ENCODE peak calls at places on chromosomes 5 and 9, in four cellular contexts. W is CD4-positive, alpha-beta memory T cell; Z is IMR-90; P is lower lobe of right lung. J is an unnamed sample.

GRCh38 chr5:171845857-171846785 is 60.5 kb downstream of the SMIM23 start:
- DNase-seq in Z (peak), W (no peak), P (no peak), J (no peak)

GRCh38 chr9:94812343-94812742 is 85.8 kb downstream of the AOPEP start:
- DNase-seq in Z (peak), P (no peak), W (no peak), J (no peak)

GRCh38 chr5:60722416-60722815 is 22.4 kb upstream of the DEPDC1B start:
- DNase-seq in Z (no peak), W (no peak), P (no peak), J (no peak)

GRCh38 chr5:150508828-150509227 is 897 bp downstream of the NDST1 start:
- DNase-seq in P (no peak), Z (no peak), W (no peak), J (no peak)

GRCh38 chr9:68927165-68927564 is 86.7 kb downstream of the PRKACG start:
- DNase-seq in W (no peak), P (no peak), Z (no peak), J (no peak)

GRCh38 chr9:92747459-92748232 is 17.0 kb downstream of the BICD2 start:
- DNase-seq in Z (peak), P (no peak), W (no peak), J (no peak)

GRCh38 chr9:680106-680505 is 161.4 kb upstream of the DMRT1 start:
- DNase-seq in W (no peak), Z (no peak), P (no peak), J (no peak)

GRCh38 chr5:11130111-11130510 is 369.1 kb upstream of the DAP start:
- DNase-seq in P (no peak), W (no peak), Z (no peak), J (no peak)

GRCh38 chr5:87650284-87650683 is 237.6 kb upstream of the CCNH start:
- DNase-seq in W (no peak), P (no peak), Z (no peak), J (no peak)

GRCh38 chr9:33289501-33289900 is 815 bp upstream of the NFX1 start:
- DNase-seq in P (peak), W (peak), Z (no peak), J (no peak)

GRCh38 chr5:172713113-172713808 is 57.7 kb downstream of the DUSP1 start:
- DNase-seq in Z (no peak), P (peak), W (peak), J (no peak)

GRCh38 chr5:177596775-177597238 is 3.1 kb upstream of the B4GALT7 start:
- DNase-seq in P (no peak), W (no peak), Z (no peak), J (no peak)

GRCh38 chr9:84512493-84512892 is 157.0 kb upstream of the NTRK2 start:
- DNase-seq in W (no peak), P (no peak), Z (no peak), J (no peak)
- H3K4me3 ChIP-seq in W (no peak), P (no peak), Z (no peak), J (no peak)

DNA sequence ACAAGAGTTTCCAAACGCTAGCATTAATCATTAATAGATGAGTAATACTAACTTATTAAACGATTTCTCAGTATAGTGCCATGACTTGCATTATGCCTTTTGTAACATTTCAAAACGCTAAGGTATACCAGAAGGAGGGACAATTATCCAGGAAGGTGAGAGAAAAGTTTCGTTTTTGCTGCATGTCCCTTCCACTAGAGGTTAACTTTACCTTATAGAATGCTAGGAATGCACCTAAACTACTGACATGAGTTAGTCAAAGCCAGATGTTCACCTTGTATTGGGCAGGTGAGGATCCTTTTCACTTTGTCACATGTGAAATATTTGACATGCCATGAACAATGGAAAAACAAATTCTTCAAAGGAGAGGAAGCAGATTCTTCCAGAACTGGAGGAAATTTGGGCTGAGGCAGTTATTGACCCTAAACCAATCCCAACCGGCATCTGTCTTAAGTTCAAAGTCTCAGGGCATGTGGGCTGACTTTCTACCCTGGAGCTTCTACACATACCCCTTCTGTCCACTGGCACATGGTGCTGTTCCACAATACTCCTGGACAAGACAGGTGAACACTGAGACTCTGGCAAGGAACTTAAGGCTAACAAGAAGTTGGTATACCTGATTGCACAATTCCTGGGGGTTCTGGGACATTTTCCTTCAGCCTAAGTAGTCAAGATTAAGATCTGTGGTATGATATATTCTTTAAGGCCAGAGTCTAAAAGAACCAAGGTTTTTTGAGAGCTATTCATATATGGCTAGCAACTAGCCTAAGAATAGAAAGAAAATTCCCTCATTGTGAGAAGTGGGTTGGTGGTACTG is 2.5 kb downstream of the VLDLR start:
- DNase-seq in W (no peak), P (no peak), Z (no peak), J (no peak)
- H3K4me3 ChIP-seq in W (no peak), P (peak), Z (peak), J (no peak)

GRCh38 chr5:14358536-14358935 is 215.4 kb downstream of the TRIO start:
- DNase-seq in Z (no peak), P (no peak), W (no peak), J (no peak)

GRCh38 chr5:14357441-14357840 is 214.3 kb downstream of the TRIO start:
- DNase-seq in Z (no peak), W (no peak), P (no peak), J (no peak)

GRCh38 chr5:14359069-14360043 is 216.2 kb downstream of the TRIO start:
- DNase-seq in Z (no peak), W (no peak), P (no peak), J (no peak)

GRCh38 chr5:14356305-14356704 is 213.2 kb downstream of the TRIO start:
- DNase-seq in P (no peak), Z (no peak), W (no peak), J (no peak)

DNA sequence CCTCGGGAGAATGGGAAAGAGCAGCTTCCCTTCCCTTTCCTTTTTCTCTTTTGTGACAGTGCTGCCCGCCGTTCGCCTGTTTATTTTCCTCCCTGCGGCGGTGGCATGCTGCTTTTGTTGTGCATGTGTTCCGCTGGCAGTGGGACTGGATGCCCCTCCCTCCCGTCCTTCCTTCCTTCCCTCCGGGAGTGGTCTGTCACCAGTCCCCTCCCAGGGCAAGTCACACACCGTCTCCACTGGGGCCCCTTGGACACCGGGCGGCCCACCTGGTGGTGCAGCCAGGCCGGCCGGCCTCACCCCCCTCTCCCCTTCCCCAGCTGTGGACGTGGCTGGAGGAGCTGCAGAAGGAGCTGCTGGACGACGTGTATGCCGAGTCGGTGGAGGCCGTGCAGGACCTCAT is 214.7 kb downstream of the TRIO start:
- DNase-seq in W (no peak), Z (no peak), P (no peak), J (no peak)
- H3K4me3 ChIP-seq in W (no peak), Z (no peak), P (peak), J (no peak)

DNA sequence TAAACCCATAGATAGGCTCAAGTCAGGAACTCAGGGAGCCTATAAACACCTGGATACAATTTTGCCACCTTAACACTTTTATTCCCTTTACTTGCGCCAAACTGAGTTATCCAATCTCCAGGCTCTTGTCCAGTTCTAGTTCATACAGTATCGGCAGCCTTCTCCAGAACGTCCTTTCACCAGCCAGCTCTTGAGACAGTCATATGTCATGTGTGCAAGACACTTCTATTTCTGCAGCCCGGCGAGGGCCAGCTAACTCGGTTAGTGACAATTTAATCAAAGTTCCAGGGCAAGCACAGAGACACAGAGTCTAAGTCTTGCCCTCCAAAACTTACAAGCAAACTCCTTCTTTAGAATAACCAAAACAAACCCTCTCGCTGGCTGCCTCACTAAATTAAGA is 12.9 kb downstream of the ABCA1 start:
- DNase-seq in P (no peak), Z (no peak), W (no peak), J (no peak)
- H3K4me3 ChIP-seq in P (no peak), Z (no peak), W (no peak), J (no peak)

GRCh38 chr5:159680095-159680494 is 236.2 kb upstream of the ADRA1B start:
- DNase-seq in W (no peak), Z (no peak), P (no peak), J (peak)

GRCh38 chr5:159678800-159679392 is 237.4 kb upstream of the ADRA1B start:
- DNase-seq in P (no peak), W (no peak), Z (no peak), J (no peak)

DNA sequence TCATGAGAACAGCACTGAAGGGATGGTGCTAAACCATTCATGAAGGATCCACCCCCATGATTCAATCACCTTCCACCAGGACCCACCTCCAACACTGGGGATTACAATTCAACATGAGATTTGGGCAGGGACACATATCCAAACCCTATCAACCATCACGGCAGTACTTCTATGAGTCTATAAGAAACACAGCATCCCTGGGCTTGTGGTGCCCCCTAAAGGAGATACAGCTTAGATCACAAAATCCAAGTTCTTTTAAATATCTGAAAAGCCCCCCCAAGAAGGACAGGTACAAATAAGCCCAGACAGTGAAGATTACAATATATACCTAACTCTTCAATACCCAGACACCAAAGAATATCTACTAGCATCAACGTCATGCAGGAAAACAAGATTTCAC is 233.7 kb upstream of the ADRA1B start:
- DNase-seq in P (no peak), Z (no peak), W (no peak), J (no peak)
- H3K4me3 ChIP-seq in P (no peak), Z (no peak), W (no peak), J (no peak)